ENCODE peak calls at places on chromosomes 1 and 21, in six cellular contexts. One of them, this sample, is unnamed.

GRCh38 chr1:106224426-106224825 is 832.0 kb upstream of the PRMT6 start:
- DNase-seq in nucleus accumbens: no peak
- DNase-seq in ELR: peak; percentile 22
- DNase-seq in hepatic stellate cell: no peak
- DNase-seq in HCEC 1CT: no peak
- DNase-seq in activated naive CD4-positive, alpha-beta T cell treated with anti-CD3 and anti-CD28 coated beads, Interleukin-2, amount 10 ng/mL, durations not matched to agents 7 days and 5 days: no peak
- DNase-seq in this sample: no peak

GRCh38 chr1:40987439-40988276 is 8.2 kb downstream of the CTPS1 start:
- DNase-seq in nucleus accumbens: no peak
- DNase-seq in ELR: no peak
- DNase-seq in hepatic stellate cell: no peak
- DNase-seq in HCEC 1CT: no peak
- DNase-seq in activated naive CD4-positive, alpha-beta T cell treated with anti-CD3 and anti-CD28 coated beads, Interleukin-2, amount 10 ng/mL, durations not matched to agents 7 days and 5 days: no peak
- DNase-seq in this sample: no peak

GRCh38 chr1:30706528-30706927 is 16.9 kb downstream of the MATN1 start:
- DNase-seq in nucleus accumbens: peak; percentile 11
- DNase-seq in ELR: peak; percentile 19
- DNase-seq in hepatic stellate cell: peak; percentile 46
- DNase-seq in HCEC 1CT: no peak
- DNase-seq in activated naive CD4-positive, alpha-beta T cell treated with anti-CD3 and anti-CD28 coated beads, Interleukin-2, amount 10 ng/mL, durations not matched to agents 7 days and 5 days: no peak
- DNase-seq in this sample: no peak

GRCh38 chr21:44368711-44369446 is 15.5 kb downstream of the TRPM2 start:
- DNase-seq in nucleus accumbens: peak; percentile 63
- DNase-seq in ELR: no peak
- DNase-seq in hepatic stellate cell: no peak
- DNase-seq in HCEC 1CT: no peak
- DNase-seq in activated naive CD4-positive, alpha-beta T cell treated with anti-CD3 and anti-CD28 coated beads, Interleukin-2, amount 10 ng/mL, durations not matched to agents 7 days and 5 days: no peak
- DNase-seq in this sample: no peak

GRCh38 chr1:116987256-116987555 is 14.4 kb upstream of the CD101 start:
- DNase-seq in nucleus accumbens: no peak
- DNase-seq in ELR: no peak
- DNase-seq in hepatic stellate cell: no peak
- DNase-seq in HCEC 1CT: no peak
- DNase-seq in activated naive CD4-positive, alpha-beta T cell treated with anti-CD3 and anti-CD28 coated beads, Interleukin-2, amount 10 ng/mL, durations not matched to agents 7 days and 5 days: peak; percentile 83
- DNase-seq in this sample: no peak

GRCh38 chr1:162342452-162342983 is 34.1 kb downstream of the SPATA46 start:
- DNase-seq in nucleus accumbens: no peak
- DNase-seq in ELR: no peak
- DNase-seq in hepatic stellate cell: no peak
- DNase-seq in HCEC 1CT: no peak
- DNase-seq in activated naive CD4-positive, alpha-beta T cell treated with anti-CD3 and anti-CD28 coated beads, Interleukin-2, amount 10 ng/mL, durations not matched to agents 7 days and 5 days: no peak
- DNase-seq in this sample: no peak

GRCh38 chr1:225911207-225912130 is 12.6 kb downstream of the PYCR2 start:
- DNase-seq in nucleus accumbens: peak; percentile 11
- DNase-seq in ELR: peak; percentile 46
- DNase-seq in hepatic stellate cell: peak; percentile 76
- DNase-seq in HCEC 1CT: peak; percentile 34
- DNase-seq in activated naive CD4-positive, alpha-beta T cell treated with anti-CD3 and anti-CD28 coated beads, Interleukin-2, amount 10 ng/mL, durations not matched to agents 7 days and 5 days: peak; percentile 78
- DNase-seq in this sample: peak; percentile 55

GRCh38 chr1:11062965-11063401 is 3.2 kb upstream of the SRM start:
- DNase-seq in nucleus accumbens: no peak
- DNase-seq in ELR: peak; percentile 10
- DNase-seq in hepatic stellate cell: no peak
- DNase-seq in HCEC 1CT: no peak
- DNase-seq in activated naive CD4-positive, alpha-beta T cell treated with anti-CD3 and anti-CD28 coated beads, Interleukin-2, amount 10 ng/mL, durations not matched to agents 7 days and 5 days: no peak
- DNase-seq in this sample: no peak

GRCh38 chr1:223010552-223011229 is 132.4 kb downstream of the TLR5 start:
- DNase-seq in nucleus accumbens: no peak
- DNase-seq in ELR: no peak
- DNase-seq in hepatic stellate cell: no peak
- DNase-seq in HCEC 1CT: no peak
- DNase-seq in activated naive CD4-positive, alpha-beta T cell treated with anti-CD3 and anti-CD28 coated beads, Interleukin-2, amount 10 ng/mL, durations not matched to agents 7 days and 5 days: no peak
- DNase-seq in this sample: no peak

GRCh38 chr1:243422362-243422761 is 166.5 kb downstream of the SDCCAG8 start:
- DNase-seq in nucleus accumbens: no peak
- DNase-seq in ELR: no peak
- DNase-seq in hepatic stellate cell: no peak
- DNase-seq in HCEC 1CT: no peak
- DNase-seq in activated naive CD4-positive, alpha-beta T cell treated with anti-CD3 and anti-CD28 coated beads, Interleukin-2, amount 10 ng/mL, durations not matched to agents 7 days and 5 days: no peak
- DNase-seq in this sample: no peak